ENCODE peak calls at places on chromosomes 7 and 10, in four cellular contexts. S is memory B cell, A is amniotic epithelial cell, Y is T1000. Q is an unnamed sample.

GRCh38 chr7:5064391-5065106 is 18.9 kb downstream of the RBAK start:
- DNase-seq in A (peak; percentile 54), Y (no peak), S (no peak), Q (no peak)

GRCh38 chr10:114678806-114679205 is 20.7 kb upstream of the ABLIM1 start:
- DNase-seq in A (no peak), S (no peak), Y (no peak), Q (no peak)

GRCh38 chr10:125205431-125205830 is 45.1 kb upstream of the CTBP2 start:
- DNase-seq in A (no peak), S (no peak), Y (no peak), Q (no peak)

GRCh38 chr7:116592445-116592844 is 67.6 kb downstream of the CAV1 start:
- DNase-seq in S (no peak), A (no peak), Y (no peak), Q (no peak)

GRCh38 chr10:132465889-132466519 is 69.0 kb downstream of the PWWP2B start:
- DNase-seq in A (no peak), S (no peak), Y (no peak), Q (no peak)

GRCh38 chr10:59460601-59461000 is 98.3 kb upstream of the FAM13C start:
- DNase-seq in Y (no peak), S (no peak), A (no peak), Q (no peak)

GRCh38 chr7:146116452-146117219 is at the start of gene CNTNAP2:
- DNase-seq in A (no peak), Y (peak; percentile 52), S (no peak), Q (no peak)

GRCh38 chr7:100485514-100485913 is 1.8 kb downstream of the NYAP1 start:
- DNase-seq in A (peak; percentile 44), Y (no peak), S (no peak), Q (no peak)

GRCh38 chr7:70925411-70926115 is 206.4 kb upstream of the GALNT17 start:
- DNase-seq in S (no peak), A (no peak), Y (no peak), Q (peak; percentile 5)

GRCh38 chr10:110803830-110804338 is 67.8 kb upstream of the PDCD4 start:
- DNase-seq in S (peak; percentile 26), Y (no peak), A (peak; percentile 61), Q (peak; percentile 23)

GRCh38 chr7:116571037-116571436 is 46.2 kb downstream of the CAV1 start:
- DNase-seq in S (no peak), A (peak; percentile 69), Y (no peak), Q (no peak)

GRCh38 chr7:100827330-100828226 is at the start of gene EPHB4:
- DNase-seq in Y (peak; percentile 57), A (peak; percentile 69), S (no peak), Q (no peak)

GRCh38 chr10:124579003-124579384 is 117.4 kb downstream of the LHPP start:
- DNase-seq in S (no peak), A (no peak), Y (peak; percentile 26), Q (no peak)

GRCh38 chr10:80187465-80188409 is 17.6 kb downstream of the ANXA11 start:
- DNase-seq in Y (no peak), S (peak; percentile 86), A (no peak), Q (peak; percentile 28)

GRCh38 chr7:517848-518629 is 1.6 kb downstream of the PDGFA start:
- DNase-seq in S (no peak), Y (peak; percentile 36), A (peak; percentile 64), Q (peak; percentile 30)

GRCh38 chr10:62019013-62019684 is 117.7 kb downstream of the ARID5B start:
- DNase-seq in A (no peak), Y (no peak), S (no peak), Q (no peak)

GRCh38 chr10:95792874-95793285 is 36.9 kb downstream of the ENTPD1 start:
- DNase-seq in Y (no peak), A (no peak), S (no peak), Q (no peak)

GRCh38 chr7:87866089-87866488 is 10.1 kb downstream of the SLC25A40 start:
- DNase-seq in Y (no peak), S (no peak), A (no peak), Q (no peak)

GRCh38 chr10:86661161-86662025 is 6.9 kb upstream of the LDB3 start:
- DNase-seq in S (no peak), Y (no peak), A (peak; percentile 29), Q (no peak)

GRCh38 chr10:30425336-30426075 is 8.5 kb upstream of the MAP3K8 start:
- DNase-seq in A (no peak), S (no peak), Y (no peak), Q (no peak)

GRCh38 chr10:1289591-1289990 is 233.4 kb downstream of the WDR37 start:
- DNase-seq in S (no peak), A (no peak), Y (no peak), Q (no peak)

GRCh38 chr7:1675673-1676549 is 5.8 kb downstream of the ELFN1 start:
- DNase-seq in S (no peak), Y (no peak), A (no peak), Q (no peak)

GRCh38 chr7:132614428-132615076 is 38.3 kb upstream of the PLXNA4 start:
- DNase-seq in Y (no peak), S (no peak), A (no peak), Q (peak; percentile 24)

GRCh38 chr10:133307776-133308430 is 769 bp downstream of the TUBGCP2 start:
- DNase-seq in Y (peak; percentile 27), A (peak; percentile 67), S (peak; percentile 83), Q (peak; percentile 67)

GRCh38 chr7:155979994-155980393 is 167.7 kb upstream of the SHH start:
- DNase-seq in Y (no peak), A (no peak), S (no peak), Q (no peak)

GRCh38 chr10:124648738-124649137 is 95.4 kb downstream of the FAM53B start:
- DNase-seq in S (no peak), Y (no peak), A (peak; percentile 89), Q (no peak)

GRCh38 chr10:31999836-32000235 is 56.4 kb downstream of the KIF5B start:
- DNase-seq in S (no peak), Y (no peak), A (no peak), Q (no peak)

GRCh38 chr10:81040947-81041346 is 503.2 kb downstream of the SH2D4B start:
- DNase-seq in Y (no peak), S (no peak), A (peak; percentile 9), Q (no peak)

Q was measured in NCI-H526.